ENCODE peak calls at places on chromosomes 16 and 17, in seven cellular contexts. S is iPS DF 6.9, U is ascending aorta, B is uterus, N is gastrocnemius medialis, W is lung, Y is psoas muscle. A is an unnamed sample. For H3K27me3, the result is how much of the 10 kb centered on the place peaks cover.

GRCh38 chr17:15463363-15463762 is 4.1 kb downstream of the CDRT4 start:
- DNase-seq in S (no peak), U (no peak), B (peak), N (peak), W (peak), Y (peak), A (no peak)

GRCh38 chr17:77826132-77826873 is 132.2 kb upstream of the TNRC6C start:
- DNase-seq in S (no peak), U (no peak), B (no peak), N (peak), W (no peak), Y (no peak), A (no peak)

GRCh38 chr16:35732046-35732810 is 2272.8 kb downstream of the TP53TG3F start:
- DNase-seq in S (no peak), U (no peak), B (no peak), N (no peak), W (no peak), Y (no peak), A (no peak)

GRCh38 chr16:19882186-19882585 is 2.5 kb downstream of the GPRC5B start:
- DNase-seq in S (no peak), U (no peak), B (no peak), N (no peak), W (no peak), Y (no peak), A (no peak)

GRCh38 chr17:63626551-63627228 is 4.5 kb downstream of the MAP3K3 start:
- DNase-seq in S (no peak), U (no peak), B (no peak), N (no peak), W (no peak), Y (no peak), A (no peak)

GRCh38 chr17:76382305-76382802 is 2.1 kb upstream of the SPHK1 start:
- DNase-seq in S (no peak), U (no peak), B (no peak), N (no peak), W (no peak), Y (peak), A (no peak)

GRCh38 chr16:81241706-81242105 is 3.2 kb downstream of the BCO1 start:
- DNase-seq in S (no peak), U (no peak), B (no peak), N (no peak), W (no peak), Y (no peak), A (no peak)

GRCh38 chr16:56425439-56425832 is at the start of gene AMFR:
- DNase-seq in S (peak), U (no peak), B (peak), N (peak), W (peak), Y (peak), A (peak)

GRCh38 chr17:47628014-47628413 is 21.7 kb upstream of the KPNB1 start:
- DNase-seq in S (no peak), U (no peak), B (no peak), N (no peak), W (no peak), Y (no peak), A (no peak)

GRCh38 chr17:44219126-44219635 is 294 bp downstream of the UBTF start:
- DNase-seq in S (no peak), U (no peak), B (peak), N (peak), W (peak), Y (peak), A (peak)

GRCh38 chr17:58643147-58643546 is 48.7 kb downstream of the TEX14 start:
- DNase-seq in S (no peak), U (no peak), B (no peak), N (no peak), W (no peak), Y (no peak), A (no peak)

GRCh38 chr16:75251280-75252048 is at the start of gene BCAR1:
- DNase-seq in S (no peak), U (peak), B (peak), N (peak), W (peak), Y (peak), A (no peak)

GRCh38 chr17:17749921-17750320 is 68.7 kb downstream of the RAI1 start:
- DNase-seq in S (peak), U (no peak), B (peak), N (peak), W (peak), Y (no peak), A (no peak)

GRCh38 chr17:28720247-28720996 is 637 bp downstream of the RPL23A start:
- DNase-seq in S (no peak), U (no peak), B (no peak), N (no peak), W (no peak), Y (no peak), A (peak)

GRCh38 chr16:15054357-15055140 is 1.3 kb downstream of the NTAN1 start:
- DNase-seq in S (no peak), U (no peak), B (no peak), N (no peak), W (no peak), Y (no peak), A (no peak)

GRCh38 chr16:80573700-80574120 is 32.9 kb downstream of the DYNLRB2 start:
- DNase-seq in S (no peak), U (no peak), B (no peak), N (no peak), W (no peak), Y (no peak), A (no peak)

GRCh38 chr16:89720859-89721643 is at the start of the genes VPS9D1 and ZNF276:
- DNase-seq in S (no peak), U (no peak), B (peak), N (peak), W (peak), Y (peak), A (peak)

GRCh38 chr16:67156146-67156844 is 3.4 kb downstream of the TRADD start:
- DNase-seq in S (no peak), U (no peak), B (no peak), N (no peak), W (no peak), Y (no peak), A (no peak)
- H3K27me3 ChIP-seq in S (half or more), U (under half), B (under half), N (under half), W (under half), Y (under half), A (under half)

GRCh38 chr17:48726916-48727286 is 1.6 kb downstream of the HOXB13 start:
- DNase-seq in S (no peak), U (no peak), B (no peak), N (no peak), W (no peak), Y (no peak), A (no peak)
- H3K27me3 ChIP-seq in S (half or more), U (half or more), B (half or more), N (half or more), W (under half), Y (half or more), A (half or more)

DNA sequence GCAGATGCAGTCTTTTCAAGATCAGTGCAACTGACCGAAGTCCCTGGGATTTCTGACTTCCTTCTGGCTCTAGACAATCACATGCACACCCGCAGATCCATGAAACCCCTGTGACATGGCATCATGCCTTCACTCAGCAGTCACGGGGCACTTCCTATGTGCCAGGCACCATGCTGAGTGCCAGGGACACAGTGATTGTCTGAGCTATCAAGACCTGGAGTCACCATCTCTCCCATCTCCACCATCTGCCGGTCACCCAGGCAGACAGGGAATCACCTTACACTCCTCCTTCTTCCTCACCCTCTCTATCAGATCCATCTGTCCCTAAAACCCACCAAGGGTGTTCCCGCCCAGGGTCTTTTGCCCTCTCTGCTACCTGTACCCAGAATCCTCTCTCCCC is 5.3 kb downstream of the BEAN1 start:
- DNase-seq in S (no peak), U (no peak), B (no peak), N (no peak), W (no peak), Y (no peak), A (no peak)
- H3K27me3 ChIP-seq in S (under half), U (under half), B (under half), N (under half), W (under half), Y (under half), A (under half)

DNA sequence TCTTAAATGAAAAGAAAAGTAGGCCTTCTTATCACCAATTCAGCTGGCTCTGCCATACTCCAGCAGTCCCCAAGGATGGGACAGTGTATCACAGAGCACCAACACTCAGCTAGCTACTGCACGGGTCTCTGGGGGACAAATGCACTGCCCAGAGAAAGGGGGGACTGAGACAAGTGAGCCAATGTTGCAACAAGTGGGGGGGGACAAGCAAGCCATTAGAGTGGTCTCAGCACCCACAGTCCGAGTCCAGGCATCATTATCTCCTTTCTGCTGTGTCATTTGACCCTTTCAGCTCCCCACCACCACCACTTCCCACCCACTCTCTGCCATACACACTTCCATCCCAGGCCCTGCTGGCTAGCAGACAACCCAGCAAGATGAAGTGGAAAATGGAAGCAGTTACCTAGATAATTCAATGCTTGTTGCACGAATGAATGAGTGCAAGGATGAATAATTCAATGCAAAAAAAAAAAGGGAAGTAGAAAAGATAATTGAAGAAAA is 7.0 kb downstream of the TMEM132E start:
- DNase-seq in S (no peak), U (no peak), B (no peak), N (no peak), W (no peak), Y (no peak), A (no peak)
- H3K27me3 ChIP-seq in S (half or more), U (under half), B (under half), N (under half), W (under half), Y (under half), A (under half)

GRCh38 chr17:66094727-66095126 is 97.2 kb downstream of the CEP112 start:
- DNase-seq in S (no peak), U (no peak), B (no peak), N (no peak), W (no peak), Y (no peak), A (no peak)

GRCh38 chr17:66098040-66098439 is 93.9 kb downstream of the CEP112 start:
- DNase-seq in S (no peak), U (no peak), B (no peak), N (no peak), W (no peak), Y (no peak), A (no peak)
- H3K27me3 ChIP-seq in S (under half), U (under half), B (under half), N (under half), W (under half), Y (under half), A (under half)

DNA sequence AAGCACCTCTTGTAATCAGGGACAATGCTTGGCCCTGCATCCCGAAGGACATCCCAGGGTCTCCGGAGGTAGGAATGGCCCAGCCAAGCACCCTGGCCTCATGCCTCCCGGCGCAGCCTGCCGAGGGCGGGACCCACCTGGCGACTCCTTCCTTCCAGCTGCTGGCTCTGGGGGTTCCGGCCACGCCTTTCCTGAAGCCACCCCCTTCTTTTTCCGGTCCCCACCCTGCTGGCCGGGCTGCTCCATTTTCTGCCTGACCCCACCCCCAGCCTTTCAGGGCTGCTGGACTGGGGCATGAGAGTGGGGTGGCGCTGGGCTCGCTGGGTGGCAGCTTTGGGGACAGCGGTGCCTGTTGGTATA is 22.5 kb upstream of the CIBAR2 start:
- DNase-seq in S (no peak), U (no peak), B (peak), N (no peak), W (no peak), Y (no peak), A (no peak)
- H3K27me3 ChIP-seq in S (under half), U (under half), B (under half), N (under half), W (under half), Y (under half), A (under half)

GRCh38 chr16:54937673-54938350 is 7.1 kb downstream of the IRX5 start:
- DNase-seq in S (no peak), U (no peak), B (no peak), N (no peak), W (no peak), Y (no peak), A (no peak)

GRCh38 chr16:54940279-54940604 is 9.6 kb downstream of the IRX5 start:
- DNase-seq in S (no peak), U (no peak), B (no peak), N (no peak), W (no peak), Y (no peak), A (no peak)

GRCh38 chr16:54939537-54940278 is 9.0 kb downstream of the IRX5 start:
- DNase-seq in S (no peak), U (no peak), B (no peak), N (no peak), W (no peak), Y (no peak), A (no peak)

GRCh38 chr16:54936979-54937672 is 6.5 kb downstream of the IRX5 start:
- DNase-seq in S (no peak), U (no peak), B (no peak), N (no peak), W (peak), Y (no peak), A (no peak)

DNA sequence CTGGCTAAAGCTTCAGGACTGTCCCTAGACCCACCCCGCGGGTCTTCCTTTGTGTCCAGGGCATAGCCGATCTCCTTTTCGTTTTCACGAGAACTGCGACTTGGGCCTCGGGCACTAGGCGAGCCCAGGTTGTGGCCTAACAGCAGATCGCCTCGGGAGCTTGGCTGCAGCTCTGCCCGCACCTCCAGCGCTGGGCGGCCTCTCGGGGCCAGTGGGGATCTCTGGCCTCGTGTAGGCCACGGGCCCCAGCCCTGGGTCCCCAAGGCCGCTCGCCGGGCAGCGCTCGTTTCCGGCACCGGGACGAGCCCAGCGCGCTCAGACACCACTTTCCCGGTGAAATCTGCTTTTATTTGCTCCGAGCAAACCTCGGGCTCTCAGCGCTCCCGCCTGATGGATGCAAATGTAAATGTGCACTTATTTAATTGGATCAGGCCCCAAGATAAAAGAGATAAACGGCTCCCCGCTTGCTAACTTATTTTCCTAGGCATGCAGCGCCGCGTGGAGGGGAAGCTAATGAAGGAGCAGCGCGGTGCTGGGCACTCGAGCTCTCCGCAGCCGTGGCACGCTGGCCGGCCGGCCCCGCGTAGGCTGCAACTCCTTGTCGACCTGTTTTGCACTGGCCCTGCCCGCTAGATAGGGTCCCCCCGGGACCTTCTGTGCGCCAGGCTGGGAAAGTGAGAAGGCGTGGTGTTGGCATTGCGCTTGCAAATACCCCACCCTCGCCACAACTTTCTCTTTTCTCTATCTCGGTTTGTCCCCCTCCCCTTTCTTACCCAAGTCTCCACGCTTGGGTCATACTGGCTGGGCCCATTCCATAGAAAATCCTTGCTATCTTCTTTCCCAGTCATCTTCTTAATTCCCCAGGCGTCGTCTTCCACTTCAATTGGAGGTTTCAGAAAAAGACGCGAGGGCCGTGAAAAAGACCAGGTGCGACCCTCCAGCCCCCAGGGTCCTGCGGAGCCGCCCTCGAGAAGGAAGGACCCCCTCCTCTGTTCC is 8.0 kb downstream of the IRX5 start:
- DNase-seq in S (no peak), U (no peak), B (no peak), N (no peak), W (no peak), Y (no peak), A (no peak)
- H3K27me3 ChIP-seq in S (half or more), U (under half), B (half or more), N (half or more), W (under half), Y (under half), A (under half)

DNA sequence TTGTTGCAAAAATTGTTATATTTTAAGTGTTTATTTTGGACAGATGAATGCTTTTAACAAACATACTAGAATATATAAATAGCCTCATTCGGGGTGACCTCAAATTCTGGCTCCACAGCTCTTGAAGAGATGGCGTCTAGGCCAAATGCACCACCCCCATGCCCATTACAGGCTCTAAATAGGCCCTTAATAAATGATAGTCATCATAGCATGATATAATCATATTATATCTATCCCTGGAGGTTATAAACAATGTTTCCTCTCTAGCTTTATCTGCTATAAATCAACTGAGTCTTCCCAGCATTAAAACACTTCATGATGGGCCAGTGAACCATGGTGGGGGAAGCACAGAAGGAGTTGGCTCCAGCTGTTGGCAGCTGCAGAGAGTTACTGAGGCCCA is 214.9 kb upstream of the MPHOSPH6 start:
- DNase-seq in S (no peak), U (no peak), B (no peak), N (no peak), W (no peak), Y (no peak), A (no peak)
- H3K27me3 ChIP-seq in S (under half), U (under half), B (under half), N (under half), W (under half), Y (under half), A (under half)

GRCh38 chr17:79341816-79342215 is 267.2 kb downstream of the ENGASE start:
- DNase-seq in S (no peak), U (no peak), B (no peak), N (no peak), W (no peak), Y (no peak), A (no peak)
- H3K27me3 ChIP-seq in S (under half), U (under half), B (under half), N (under half), W (under half), Y (under half), A (under half)

DNA sequence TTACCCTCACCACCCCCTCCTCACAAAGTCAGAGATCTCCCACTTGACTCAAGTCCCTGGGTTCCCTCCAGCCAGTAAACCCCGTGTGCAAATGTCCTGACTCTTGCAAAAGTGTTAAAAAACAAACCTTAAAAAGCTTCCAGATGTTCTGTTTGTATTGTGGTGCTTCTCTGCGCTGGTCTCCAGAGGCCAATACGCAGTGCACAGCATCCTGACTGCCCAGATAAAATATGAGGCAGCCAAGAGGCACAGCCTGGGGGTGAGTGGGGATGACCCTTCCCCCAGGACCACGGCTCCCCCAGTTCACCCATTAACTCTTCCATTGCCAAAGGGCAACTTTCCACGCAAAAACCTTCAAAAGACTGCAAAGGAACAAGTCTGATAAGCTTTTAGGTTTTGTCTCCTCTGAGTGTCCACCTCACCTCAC is 291.8 kb downstream of the SOX9 start:
- DNase-seq in S (no peak), U (no peak), B (no peak), N (peak), W (no peak), Y (no peak), A (no peak)
- H3K27me3 ChIP-seq in S (under half), U (under half), B (under half), N (under half), W (under half), Y (under half), A (under half)